ENCODE peak calls at places on chromosome 11, in four cellular contexts. One of them, this sample, is unnamed.

GRCh38 chr11:27429740-27430451 is 42.7 kb downstream of the LGR4 start:
- DNase-seq in spleen: no peak
- DNase-seq in adrenal gland: no peak
- DNase-seq in neuronal stem cell: no peak
- DNase-seq in this sample: no peak

GRCh38 chr11:5380740-5381342 is 2.8 kb upstream of the OR51M1 start:
- DNase-seq in spleen: no peak
- DNase-seq in adrenal gland: peak; percentile 57
- DNase-seq in neuronal stem cell: peak; percentile 58
- DNase-seq in this sample: peak; percentile 19

GRCh38 chr11:34827239-34827638 is 88.9 kb downstream of the APIP start:
- DNase-seq in spleen: no peak
- DNase-seq in adrenal gland: no peak
- DNase-seq in neuronal stem cell: no peak
- DNase-seq in this sample: no peak

GRCh38 chr11:77071077-77071476 is 4.3 kb downstream of the CAPN5 start:
- DNase-seq in spleen: no peak
- DNase-seq in adrenal gland: peak; percentile 10
- DNase-seq in neuronal stem cell: no peak
- DNase-seq in this sample: no peak

GRCh38 chr11:44766112-44766971 is 39.6 kb downstream of the TSPAN18 start:
- DNase-seq in spleen: no peak
- DNase-seq in adrenal gland: peak; percentile 90
- DNase-seq in neuronal stem cell: no peak
- DNase-seq in this sample: peak; percentile 73

GRCh38 chr11:130002352-130002845 is at the start of gene PRDM10:
- DNase-seq in spleen: peak; percentile 97
- DNase-seq in adrenal gland: peak; percentile 95
- DNase-seq in neuronal stem cell: peak; percentile 95
- DNase-seq in this sample: peak; percentile 93

GRCh38 chr11:63520606-63521170 is 14.8 kb downstream of the LGALS12 start:
- DNase-seq in spleen: no peak
- DNase-seq in adrenal gland: no peak
- DNase-seq in neuronal stem cell: no peak
- DNase-seq in this sample: no peak

GRCh38 chr11:111627591-111627990 is 25.3 kb downstream of the SIK2 start:
- DNase-seq in spleen: no peak
- DNase-seq in adrenal gland: no peak
- DNase-seq in neuronal stem cell: no peak
- DNase-seq in this sample: no peak

GRCh38 chr11:416757-417621 is 2.2 kb upstream of the SIGIRR start:
- DNase-seq in spleen: peak; percentile 93
- DNase-seq in adrenal gland: no peak
- DNase-seq in neuronal stem cell: no peak
- DNase-seq in this sample: peak; percentile 66

GRCh38 chr11:85923455-85923854 is 68.3 kb downstream of the CCDC83 start:
- DNase-seq in spleen: no peak
- DNase-seq in adrenal gland: no peak
- DNase-seq in neuronal stem cell: no peak
- DNase-seq in this sample: no peak

GRCh38 chr11:120956710-120957500 is 67.0 kb upstream of the TBCEL start:
- DNase-seq in spleen: peak; percentile 78
- DNase-seq in adrenal gland: no peak
- DNase-seq in neuronal stem cell: no peak
- DNase-seq in this sample: no peak

GRCh38 chr11:46392421-46393230 is 1.1 kb upstream of the CHRM4 start:
- DNase-seq in spleen: peak; percentile 95
- DNase-seq in adrenal gland: peak; percentile 91
- DNase-seq in neuronal stem cell: peak; percentile 91
- DNase-seq in this sample: peak; percentile 87

GRCh38 chr11:83865636-83866461 is 579.7 kb upstream of the CCDC90B start:
- DNase-seq in spleen: no peak
- DNase-seq in adrenal gland: peak; percentile 39
- DNase-seq in neuronal stem cell: no peak
- DNase-seq in this sample: no peak
- H3K9me3 ChIP-seq in spleen: no peaks in the 10 kb centered on the region
- H3K9me3 ChIP-seq in adrenal gland: no peaks in the 10 kb centered on the region
- H3K9me3 ChIP-seq in neuronal stem cell: no peaks in the 10 kb centered on the region
- H3K9me3 ChIP-seq in this sample: no peaks in the 10 kb centered on the region

DNA sequence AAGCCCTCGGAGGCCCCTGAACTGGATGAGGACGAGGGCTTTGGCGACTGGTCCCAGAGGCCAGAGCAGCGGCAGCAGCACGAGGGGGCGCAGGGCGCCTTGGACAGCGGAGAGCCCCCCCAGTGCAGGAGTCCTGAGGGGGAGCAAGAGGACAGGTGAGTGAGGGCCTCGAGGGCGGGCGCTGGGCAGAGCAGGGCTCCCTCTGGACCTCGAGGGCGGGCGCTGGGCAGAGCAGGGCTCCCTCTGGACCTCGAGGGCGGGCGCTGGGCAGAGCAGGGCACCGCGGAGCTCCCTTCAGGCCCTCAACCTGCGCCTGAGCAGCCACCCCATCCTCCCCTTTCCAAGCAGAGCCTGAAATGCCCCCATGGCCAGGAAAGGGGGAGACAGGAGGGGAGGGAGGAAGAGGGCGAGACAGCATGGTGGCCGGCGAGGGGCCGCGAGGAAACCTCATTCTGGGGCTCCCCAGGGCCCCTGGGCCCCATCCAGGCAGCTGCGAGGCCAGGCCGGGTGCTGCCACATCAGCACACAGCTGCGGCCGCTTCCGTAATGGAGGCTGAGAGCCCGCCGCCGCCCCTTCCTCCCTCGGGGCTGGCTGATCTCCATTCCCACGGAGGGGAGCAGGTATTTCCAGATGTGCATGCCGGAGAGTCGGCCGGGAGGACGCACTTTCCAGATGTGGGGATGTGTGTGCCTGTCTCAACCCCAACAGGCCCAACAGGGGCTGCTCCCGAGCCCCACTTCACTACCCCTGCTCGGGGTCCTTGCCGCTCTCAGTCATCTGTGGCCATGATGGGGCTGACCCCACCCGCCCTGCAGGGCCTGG is 10.0 kb downstream of the PRR33 start:
- DNase-seq in spleen: peak; percentile 91
- DNase-seq in adrenal gland: no peak
- DNase-seq in neuronal stem cell: no peak
- DNase-seq in this sample: peak; percentile 79
- H3K4me1 ChIP-seq in spleen: peaks cover 66% of the 10 kb centered on the region
- H3K4me1 ChIP-seq in adrenal gland: peaks cover 1% of the 10 kb centered on the region
- H3K4me1 ChIP-seq in neuronal stem cell: peaks cover 5% of the 10 kb centered on the region
- H3K4me1 ChIP-seq in this sample: peaks cover 65% of the 10 kb centered on the region

DNA sequence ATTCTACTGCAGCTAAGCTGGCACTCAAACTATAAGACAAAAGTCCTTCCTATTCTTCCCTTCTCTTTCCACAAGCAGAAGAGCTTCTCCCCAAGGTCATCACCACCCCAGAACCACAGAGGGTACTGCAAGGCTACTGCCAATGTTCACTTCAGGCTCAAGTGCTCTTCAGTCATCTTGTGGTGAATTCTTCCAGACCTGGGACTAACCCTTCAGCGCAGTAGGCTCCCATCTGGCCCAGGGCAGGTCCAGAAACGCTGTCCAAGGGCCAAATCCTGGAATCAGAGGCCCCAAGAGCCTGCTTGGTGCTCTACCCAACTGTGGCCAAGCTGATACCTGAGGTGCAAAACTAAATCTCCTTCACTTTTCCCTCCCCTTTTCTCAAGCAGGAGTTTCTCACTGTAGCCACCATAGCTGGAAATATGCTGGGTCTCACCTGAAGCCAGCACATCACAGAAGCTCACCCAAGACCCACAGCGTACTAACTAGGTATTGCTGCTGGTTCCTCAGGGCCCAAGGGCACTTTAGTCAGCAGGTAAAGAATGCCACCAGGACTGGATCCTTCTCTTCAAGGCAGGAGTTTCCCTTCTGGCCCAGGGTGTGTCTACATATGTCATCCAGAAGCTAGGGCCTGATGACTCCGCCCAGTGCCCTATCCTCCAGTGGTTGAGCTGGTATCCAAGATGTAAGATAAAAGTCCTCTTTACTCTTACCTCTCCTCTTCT is 27.8 kb downstream of the FCHSD2 start:
- DNase-seq in spleen: no peak
- DNase-seq in adrenal gland: no peak
- DNase-seq in neuronal stem cell: no peak
- DNase-seq in this sample: no peak
- H3K9me3 ChIP-seq in spleen: no peaks in the 10 kb centered on the region
- H3K9me3 ChIP-seq in adrenal gland: no peaks in the 10 kb centered on the region
- H3K9me3 ChIP-seq in neuronal stem cell: peaks cover 12% of the 10 kb centered on the region
- H3K9me3 ChIP-seq in this sample: peaks cover 3% of the 10 kb centered on the region

GRCh38 chr11:59184876-59185275 is 12.9 kb downstream of the DTX4 start:
- DNase-seq in spleen: no peak
- DNase-seq in adrenal gland: no peak
- DNase-seq in neuronal stem cell: no peak
- DNase-seq in this sample: no peak

GRCh38 chr11:59185412-59185811 is 13.5 kb downstream of the DTX4 start:
- DNase-seq in spleen: no peak
- DNase-seq in adrenal gland: no peak
- DNase-seq in neuronal stem cell: no peak
- DNase-seq in this sample: no peak

GRCh38 chr11:59181746-59182456 is 10.0 kb downstream of the DTX4 start:
- DNase-seq in spleen: no peak
- DNase-seq in adrenal gland: no peak
- DNase-seq in neuronal stem cell: no peak
- DNase-seq in this sample: no peak

GRCh38 chr11:59182457-59183151 is 10.7 kb downstream of the DTX4 start:
- DNase-seq in spleen: no peak
- DNase-seq in adrenal gland: no peak
- DNase-seq in neuronal stem cell: no peak
- DNase-seq in this sample: no peak

DNA sequence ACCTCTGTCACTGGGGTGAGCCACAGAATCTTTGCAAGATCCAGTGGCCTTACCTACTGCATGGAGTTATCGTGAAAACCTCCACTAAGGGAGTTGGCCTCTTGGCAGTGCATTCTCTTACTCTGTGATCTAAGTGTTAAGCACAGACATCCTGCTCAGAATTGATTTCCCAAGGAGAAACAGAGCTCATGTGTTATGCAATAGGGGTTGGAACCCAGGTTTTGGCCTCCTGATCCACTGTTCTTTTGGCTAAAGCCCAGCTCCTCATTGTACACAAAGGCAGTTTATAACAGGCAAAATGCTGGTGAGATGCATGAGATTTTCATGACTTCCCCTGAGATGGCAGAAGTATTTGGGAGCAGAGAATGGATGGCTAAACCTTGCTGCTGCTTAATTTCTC is 11.8 kb downstream of the DTX4 start:
- DNase-seq in spleen: no peak
- DNase-seq in adrenal gland: no peak
- DNase-seq in neuronal stem cell: no peak
- DNase-seq in this sample: no peak
- H3K4me1 ChIP-seq in spleen: peaks cover 38% of the 10 kb centered on the region
- H3K4me1 ChIP-seq in adrenal gland: no peaks in the 10 kb centered on the region
- H3K4me1 ChIP-seq in neuronal stem cell: peaks cover 48% of the 10 kb centered on the region
- H3K4me1 ChIP-seq in this sample: peaks cover 40% of the 10 kb centered on the region

GRCh38 chr11:65418431-65418680 is 4.2 kb upstream of the NEAT1 start:
- DNase-seq in spleen: no peak
- DNase-seq in adrenal gland: no peak
- DNase-seq in neuronal stem cell: no peak
- DNase-seq in this sample: peak; percentile 79

GRCh38 chr11:65417702-65418430 is 4.7 kb upstream of the NEAT1 start:
- DNase-seq in spleen: peak; percentile 93
- DNase-seq in adrenal gland: peak; percentile 62
- DNase-seq in neuronal stem cell: no peak
- DNase-seq in this sample: peak; percentile 46

GRCh38 chr11:65419460-65419772 is 3.2 kb upstream of the NEAT1 start:
- DNase-seq in spleen: peak; percentile 85
- DNase-seq in adrenal gland: peak; percentile 60
- DNase-seq in neuronal stem cell: no peak
- DNase-seq in this sample: peak; percentile 31

GRCh38 chr11:65419773-65420481 is 2.7 kb upstream of the NEAT1 start:
- DNase-seq in spleen: peak; percentile 94
- DNase-seq in adrenal gland: peak; percentile 97
- DNase-seq in neuronal stem cell: no peak
- DNase-seq in this sample: peak; percentile 94

DNA sequence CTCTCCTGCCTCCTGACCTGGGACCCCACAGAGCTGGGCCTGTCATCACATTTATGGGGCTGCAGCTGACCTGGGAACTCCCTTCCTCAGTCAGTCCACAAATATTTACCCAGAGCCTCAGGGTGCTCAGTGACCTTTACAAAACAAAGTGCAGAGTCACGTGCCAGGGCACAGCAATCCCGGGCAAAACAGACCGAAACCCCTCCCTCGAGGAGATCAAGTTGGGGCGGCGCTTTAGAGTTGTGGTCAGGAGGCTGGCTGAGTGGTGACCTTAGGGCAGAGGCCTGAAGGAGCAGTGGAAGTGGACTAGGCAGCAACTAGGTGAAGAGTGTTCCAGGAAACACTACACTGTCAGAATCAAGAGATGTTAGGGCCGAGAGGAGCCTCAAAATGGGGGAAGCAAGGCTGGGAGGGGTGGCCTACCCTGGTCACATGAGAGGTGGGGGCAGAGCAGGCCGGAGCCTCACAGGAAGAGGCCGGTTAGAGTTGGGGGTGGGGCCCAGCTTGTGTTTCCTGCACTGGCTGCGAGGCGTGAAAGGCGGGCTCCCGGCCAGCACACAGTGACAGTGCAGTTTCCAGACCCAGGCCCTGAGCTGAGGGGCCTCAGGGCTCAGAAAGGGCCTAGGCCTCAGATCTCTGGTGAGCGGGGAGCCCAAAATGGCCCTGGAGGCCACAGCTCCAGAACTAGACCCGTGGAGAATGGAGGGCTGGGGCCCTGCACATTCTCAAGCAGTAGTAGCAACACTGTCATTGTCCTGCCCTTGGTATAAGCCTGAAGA is 3.7 kb upstream of the NEAT1 start:
- DNase-seq in spleen: peak; percentile 99
- DNase-seq in adrenal gland: peak; percentile 98
- DNase-seq in neuronal stem cell: peak; percentile 65
- DNase-seq in this sample: peak; percentile 99
- H3K9me3 ChIP-seq in spleen: no peaks in the 10 kb centered on the region
- H3K9me3 ChIP-seq in adrenal gland: no peaks in the 10 kb centered on the region
- H3K9me3 ChIP-seq in neuronal stem cell: no peaks in the 10 kb centered on the region
- H3K9me3 ChIP-seq in this sample: no peaks in the 10 kb centered on the region

GRCh38 chr11:19961225-19961624 is 199.1 kb downstream of the DBX1 start:
- DNase-seq in spleen: no peak
- DNase-seq in adrenal gland: no peak
- DNase-seq in neuronal stem cell: no peak
- DNase-seq in this sample: no peak
- H3K4me1 ChIP-seq in spleen: no peaks in the 10 kb centered on the region
- H3K4me1 ChIP-seq in adrenal gland: no peaks in the 10 kb centered on the region
- H3K4me1 ChIP-seq in neuronal stem cell: no peaks in the 10 kb centered on the region
- H3K4me1 ChIP-seq in this sample: peaks cover 20% of the 10 kb centered on the region

DNA sequence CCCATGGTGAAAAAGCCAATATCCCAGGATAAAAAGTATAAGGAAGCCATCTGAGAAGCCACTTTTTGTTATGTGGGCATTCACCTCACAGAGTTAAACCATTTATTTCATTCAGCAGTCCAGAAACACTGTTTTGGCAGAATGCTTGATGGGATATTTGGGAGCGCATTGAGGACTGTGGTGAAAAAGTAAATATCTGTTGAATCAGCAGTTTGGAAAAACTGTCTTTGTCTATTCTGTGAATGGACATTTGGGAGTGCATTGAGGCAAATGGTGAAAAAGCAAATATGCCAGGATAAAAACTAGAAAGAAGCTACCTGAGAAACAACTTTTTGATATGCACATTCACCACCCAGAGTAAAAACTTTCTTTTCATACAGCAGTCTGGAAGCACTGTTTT is 276.2 kb upstream of the TRIM48 start:
- DNase-seq in spleen: no peak
- DNase-seq in adrenal gland: no peak
- DNase-seq in neuronal stem cell: no peak
- DNase-seq in this sample: no peak
- H3K9me3 ChIP-seq in spleen: peaks cover 53% of the 10 kb centered on the region
- H3K9me3 ChIP-seq in adrenal gland: no peaks in the 10 kb centered on the region
- H3K9me3 ChIP-seq in neuronal stem cell: peaks cover 2% of the 10 kb centered on the region
- H3K9me3 ChIP-seq in this sample: peaks cover 74% of the 10 kb centered on the region

This sample was measured in left ventricle myocardium inferior.